ENCODE peak calls at places on chromosomes 3 and 15, in five cellular contexts. One of them, this sample, is unnamed.

GRCh38 chr3:123664771-123665170 is 79.9 kb upstream of the HACD2 start:
- DNase-seq in coronary artery: no peak
- DNase-seq in stomach: no peak
- DNase-seq in IMR-90: peak; percentile 39
- DNase-seq in GM23338: no peak
- DNase-seq in this sample: no peak

GRCh38 chr15:70491641-70492040 is 271.7 kb downstream of the UACA start:
- DNase-seq in stomach: no peak
- DNase-seq in coronary artery: no peak
- DNase-seq in GM23338: no peak
- DNase-seq in IMR-90: no peak
- DNase-seq in this sample: no peak

GRCh38 chr3:23275061-23275460 is 71.9 kb downstream of the UBE2E2 start:
- DNase-seq in coronary artery: no peak
- DNase-seq in IMR-90: no peak
- DNase-seq in stomach: no peak
- DNase-seq in GM23338: no peak
- DNase-seq in this sample: no peak

GRCh38 chr3:46900007-46900292 is 22.4 kb downstream of the PTH1R start:
- DNase-seq in GM23338: no peak
- DNase-seq in coronary artery: no peak
- DNase-seq in stomach: no peak
- DNase-seq in IMR-90: no peak
- DNase-seq in this sample: no peak

GRCh38 chr3:79414821-79415220 is 353.0 kb downstream of the ROBO1 start:
- DNase-seq in coronary artery: no peak
- DNase-seq in stomach: no peak
- DNase-seq in IMR-90: peak; percentile 39
- DNase-seq in GM23338: no peak
- DNase-seq in this sample: no peak

GRCh38 chr3:100230715-100231114 is 30.1 kb upstream of the TBC1D23 start:
- DNase-seq in GM23338: no peak
- DNase-seq in stomach: no peak
- DNase-seq in IMR-90: no peak
- DNase-seq in coronary artery: no peak
- DNase-seq in this sample: no peak

GRCh38 chr3:57252404-57252803 is 24.9 kb downstream of the APPL1 start:
- DNase-seq in stomach: no peak
- DNase-seq in IMR-90: no peak
- DNase-seq in GM23338: no peak
- DNase-seq in coronary artery: no peak
- DNase-seq in this sample: no peak

GRCh38 chr3:150599611-150600297 is 3.4 kb upstream of the SELENOT start:
- DNase-seq in coronary artery: no peak
- DNase-seq in stomach: no peak
- DNase-seq in IMR-90: peak; percentile 89
- DNase-seq in GM23338: peak; percentile 67
- DNase-seq in this sample: no peak

GRCh38 chr3:102577390-102577789 is 142.6 kb downstream of the ZPLD1 start:
- DNase-seq in stomach: no peak
- DNase-seq in IMR-90: no peak
- DNase-seq in GM23338: no peak
- DNase-seq in coronary artery: no peak
- DNase-seq in this sample: no peak

GRCh38 chr3:5251196-5251583 is 63.7 kb downstream of the EDEM1 start:
- DNase-seq in coronary artery: no peak
- DNase-seq in GM23338: no peak
- DNase-seq in IMR-90: no peak
- DNase-seq in stomach: no peak
- DNase-seq in this sample: no peak

GRCh38 chr3:5252111-5252510 is 64.6 kb downstream of the EDEM1 start:
- DNase-seq in GM23338: no peak
- DNase-seq in coronary artery: no peak
- DNase-seq in stomach: no peak
- DNase-seq in IMR-90: no peak
- DNase-seq in this sample: no peak

GRCh38 chr3:5254281-5255048 is 67.0 kb downstream of the EDEM1 start:
- DNase-seq in coronary artery: no peak
- DNase-seq in GM23338: no peak
- DNase-seq in IMR-90: no peak
- DNase-seq in stomach: no peak
- DNase-seq in this sample: no peak

GRCh38 chr3:5245927-5246326 is 58.4 kb downstream of the EDEM1 start:
- DNase-seq in IMR-90: no peak
- DNase-seq in GM23338: no peak
- DNase-seq in stomach: no peak
- DNase-seq in coronary artery: no peak
- DNase-seq in this sample: no peak

GRCh38 chr3:5250467-5251195 is 63.1 kb downstream of the EDEM1 start:
- DNase-seq in IMR-90: no peak
- DNase-seq in GM23338: no peak
- DNase-seq in stomach: peak; percentile 41
- DNase-seq in coronary artery: no peak
- DNase-seq in this sample: no peak
- H3K4me3 ChIP-seq in IMR-90: peak overlapping the region; percentile 51
- H3K4me3 ChIP-seq in GM23338: no peak overlapping the region
- H3K4me3 ChIP-seq in stomach: peak overlapping the region; percentile 22
- H3K4me3 ChIP-seq in coronary artery: peak overlapping the region; percentile 54
- H3K4me3 ChIP-seq in this sample: no peak overlapping the region

GRCh38 chr15:31366169-31366734 is 39.6 kb downstream of the KLF13 start:
- DNase-seq in IMR-90: no peak
- DNase-seq in coronary artery: no peak
- DNase-seq in stomach: no peak
- DNase-seq in GM23338: peak; percentile 54
- DNase-seq in this sample: no peak

GRCh38 chr15:31367021-31367729 is 40.5 kb downstream of the KLF13 start:
- DNase-seq in GM23338: no peak
- DNase-seq in coronary artery: no peak
- DNase-seq in stomach: no peak
- DNase-seq in IMR-90: no peak
- DNase-seq in this sample: no peak

GRCh38 chr15:31365032-31365654 is 38.5 kb downstream of the KLF13 start:
- DNase-seq in coronary artery: no peak
- DNase-seq in GM23338: no peak
- DNase-seq in IMR-90: no peak
- DNase-seq in stomach: no peak
- DNase-seq in this sample: no peak

GRCh38 chr15:31364301-31365031 is 37.8 kb downstream of the KLF13 start:
- DNase-seq in GM23338: no peak
- DNase-seq in stomach: no peak
- DNase-seq in coronary artery: no peak
- DNase-seq in IMR-90: no peak
- DNase-seq in this sample: peak; percentile 51

DNA sequence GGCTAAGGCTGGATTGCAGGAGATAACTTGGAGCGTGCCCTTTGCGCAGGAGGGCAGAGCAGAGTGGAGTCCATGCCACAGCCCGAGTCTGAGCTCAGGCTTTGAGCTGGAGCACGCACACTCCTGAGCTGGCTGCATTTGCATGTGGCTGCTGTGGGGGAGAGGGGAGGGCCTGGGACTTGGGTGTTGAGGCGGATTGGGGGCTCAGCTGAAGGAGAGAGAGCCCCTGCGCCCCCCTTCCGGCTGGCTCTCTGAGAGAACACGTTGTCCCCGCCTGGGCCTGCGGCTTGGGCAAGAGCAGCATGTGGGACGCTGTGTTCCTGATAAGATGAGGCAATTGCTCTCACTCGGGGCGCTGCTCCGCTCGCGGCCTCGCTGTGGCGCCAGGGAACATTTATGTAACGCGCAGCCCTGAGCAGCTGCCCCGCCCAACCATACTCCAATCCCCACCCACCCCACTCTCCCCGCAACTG is 39.1 kb downstream of the KLF13 start:
- DNase-seq in coronary artery: peak; percentile 99
- DNase-seq in IMR-90: peak; percentile 72
- DNase-seq in stomach: peak; percentile 97
- DNase-seq in GM23338: peak; percentile 92
- DNase-seq in this sample: peak; percentile 92
- H3K4me3 ChIP-seq in coronary artery: peak overlapping the region; percentile 69
- H3K4me3 ChIP-seq in IMR-90: no peak overlapping the region
- H3K4me3 ChIP-seq in stomach: peak overlapping the region; percentile 35
- H3K4me3 ChIP-seq in GM23338: peak overlapping the region; percentile 41
- H3K4me3 ChIP-seq in this sample: peak overlapping the region; percentile 33

GRCh38 chr15:52291204-52291603 is 4.4 kb downstream of the MYO5C start:
- DNase-seq in GM23338: no peak
- DNase-seq in stomach: no peak
- DNase-seq in IMR-90: no peak
- DNase-seq in coronary artery: no peak
- DNase-seq in this sample: no peak

GRCh38 chr15:52290800-52291199 is 4.8 kb downstream of the MYO5C start:
- DNase-seq in GM23338: no peak
- DNase-seq in IMR-90: no peak
- DNase-seq in coronary artery: no peak
- DNase-seq in stomach: no peak
- DNase-seq in this sample: no peak

GRCh38 chr15:52292780-52293392 is 2.7 kb downstream of the MYO5C start:
- DNase-seq in IMR-90: no peak
- DNase-seq in coronary artery: no peak
- DNase-seq in stomach: no peak
- DNase-seq in GM23338: no peak
- DNase-seq in this sample: no peak

GRCh38 chr15:52294881-52295420 is 653 bp downstream of the MYO5C start:
- DNase-seq in IMR-90: no peak
- DNase-seq in coronary artery: no peak
- DNase-seq in GM23338: peak; percentile 40
- DNase-seq in stomach: no peak
- DNase-seq in this sample: no peak

GRCh38 chr15:52295421-52295991 is at the start of gene MYO5C:
- DNase-seq in stomach: peak; percentile 95
- DNase-seq in GM23338: peak; percentile 95
- DNase-seq in coronary artery: no peak
- DNase-seq in IMR-90: no peak
- DNase-seq in this sample: no peak
- H3K4me3 ChIP-seq in stomach: peak within 1 kb of the TSS; percentile 56
- H3K4me3 ChIP-seq in GM23338: peak within 1 kb of the TSS; percentile 78
- H3K4me3 ChIP-seq in coronary artery: peak within 1 kb of the TSS; percentile 70
- H3K4me3 ChIP-seq in IMR-90: peak within 1 kb of the TSS; percentile 34
- H3K4me3 ChIP-seq in this sample: no peak within 1 kb of the TSS

DNA sequence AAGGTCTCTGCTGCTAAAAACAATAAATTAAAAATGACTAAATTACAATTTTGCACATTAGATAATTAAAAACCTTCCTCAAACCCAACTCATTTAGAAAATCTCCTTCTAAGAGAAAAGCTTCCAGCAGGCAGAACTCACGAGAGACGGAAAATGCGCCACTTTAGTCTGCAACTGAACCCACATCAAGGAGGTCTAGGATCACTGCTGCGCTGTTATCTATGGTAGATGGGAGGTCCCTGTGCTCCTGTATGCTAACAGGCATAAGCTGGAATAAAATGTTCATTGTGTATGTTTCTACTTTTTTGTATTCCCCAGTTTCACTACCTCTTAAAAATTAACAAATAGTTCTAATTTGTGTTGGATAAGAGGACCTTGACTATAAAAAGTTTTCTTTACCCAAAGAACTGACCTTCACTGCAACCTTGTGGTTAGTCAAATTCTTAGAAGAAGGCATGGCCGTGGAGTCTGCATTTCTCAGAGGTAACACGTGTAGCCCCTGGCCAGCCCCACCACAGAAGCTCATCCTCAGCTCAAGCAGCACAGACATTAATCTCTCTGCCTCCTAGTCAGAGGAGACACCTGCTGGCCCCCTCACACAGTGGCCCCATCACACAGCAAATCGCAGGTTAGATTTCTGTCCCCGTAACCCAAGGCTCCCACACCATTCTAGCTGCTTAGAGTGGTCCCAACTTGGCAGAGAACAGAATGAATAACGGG is 22.3 kb downstream of the STIMATE start:
- DNase-seq in coronary artery: peak; percentile 29
- DNase-seq in stomach: no peak
- DNase-seq in IMR-90: no peak
- DNase-seq in GM23338: no peak
- DNase-seq in this sample: peak; percentile 80
- H3K4me3 ChIP-seq in coronary artery: no peak overlapping the region
- H3K4me3 ChIP-seq in stomach: no peak overlapping the region
- H3K4me3 ChIP-seq in IMR-90: no peak overlapping the region
- H3K4me3 ChIP-seq in GM23338: no peak overlapping the region
- H3K4me3 ChIP-seq in this sample: peak overlapping the region; percentile 1

GRCh38 chr3:10707089-10707983 is 108.7 kb upstream of the SLC6A11 start:
- DNase-seq in coronary artery: no peak
- DNase-seq in stomach: no peak
- DNase-seq in GM23338: peak; percentile 67
- DNase-seq in IMR-90: no peak
- DNase-seq in this sample: no peak

GRCh38 chr3:10703875-10704274 is 112.2 kb upstream of the SLC6A11 start:
- DNase-seq in IMR-90: peak; percentile 23
- DNase-seq in GM23338: peak; percentile 84
- DNase-seq in stomach: no peak
- DNase-seq in coronary artery: no peak
- DNase-seq in this sample: no peak

GRCh38 chr3:10706156-10707088 is 109.6 kb upstream of the SLC6A11 start:
- DNase-seq in coronary artery: no peak
- DNase-seq in IMR-90: no peak
- DNase-seq in GM23338: peak; percentile 59
- DNase-seq in stomach: no peak
- DNase-seq in this sample: no peak

GRCh38 chr3:10700821-10701220 is 115.2 kb upstream of the SLC6A11 start:
- DNase-seq in coronary artery: no peak
- DNase-seq in IMR-90: no peak
- DNase-seq in GM23338: no peak
- DNase-seq in stomach: no peak
- DNase-seq in this sample: no peak

DNA sequence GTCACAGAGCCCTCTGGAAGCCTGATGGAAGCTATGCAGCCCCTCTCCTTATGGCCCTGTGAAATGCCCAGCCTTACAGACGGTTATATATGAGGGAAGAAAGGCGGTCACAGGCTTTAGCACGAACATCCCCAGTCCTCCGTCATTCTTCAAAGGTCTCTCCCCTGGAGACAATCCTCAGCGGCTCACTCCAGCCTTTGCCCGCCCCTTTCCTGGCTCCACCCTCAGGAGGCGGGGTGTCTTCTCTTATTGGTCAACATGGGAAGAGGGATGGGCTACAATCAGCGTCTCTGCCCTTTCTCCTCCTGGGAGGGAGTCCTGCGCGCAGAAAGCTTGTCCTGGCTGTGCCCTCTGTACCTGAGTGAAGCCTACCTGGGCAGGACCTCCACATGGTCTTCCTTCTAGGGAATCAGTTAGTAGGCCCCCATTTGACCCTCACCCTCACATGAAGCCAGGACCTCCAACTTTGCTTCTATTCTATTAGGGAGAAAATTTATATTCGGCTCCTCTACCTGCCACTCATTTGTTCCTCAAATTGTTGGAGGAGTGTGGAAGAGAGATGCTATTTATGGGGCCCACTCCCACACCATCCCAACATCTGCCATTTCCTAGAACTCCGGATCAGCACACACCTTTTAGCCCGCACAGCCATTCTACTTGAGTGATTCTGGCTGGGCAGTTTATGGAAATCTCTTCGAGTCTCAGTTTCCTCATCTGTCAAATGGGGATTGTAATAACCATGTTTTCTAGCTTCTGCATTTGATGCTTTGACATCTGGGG is 112.9 kb upstream of the SLC6A11 start:
- DNase-seq in coronary artery: no peak
- DNase-seq in IMR-90: no peak
- DNase-seq in stomach: no peak
- DNase-seq in GM23338: peak; percentile 95
- DNase-seq in this sample: peak; percentile 28
- H3K4me3 ChIP-seq in coronary artery: no peak overlapping the region
- H3K4me3 ChIP-seq in IMR-90: no peak overlapping the region
- H3K4me3 ChIP-seq in stomach: no peak overlapping the region
- H3K4me3 ChIP-seq in GM23338: peak overlapping the region; percentile 41
- H3K4me3 ChIP-seq in this sample: no peak overlapping the region